ENCODE peak calls at places on chromosomes 3 and 15, in six cellular contexts. W is pancreas, E is upper lobe of right lung, P is thoracic aorta, D is neuronal stem cell, A is adrenal gland. I is an unnamed sample.
A peak's percentile ranks its signal among the peaks of the same experiment; 100 is the strongest.

GRCh38 chr3:52126500-52126899 is 27.7 kb downstream of the POC1A start:
- DNase-seq in W (no peak), P (no peak), D (no peak), E (no peak), A (no peak), I (no peak)

GRCh38 chr3:36649078-36649477 is 115.3 kb downstream of the DCLK3 start:
- DNase-seq in D (no peak), P (no peak), W (no peak), E (no peak), A (no peak), I (no peak)

GRCh38 chr3:42182555-42182954 is 83.4 kb downstream of the CCK start:
- DNase-seq in A (no peak), D (no peak), E (no peak), W (no peak), P (no peak), I (no peak)

GRCh38 chr3:115062412-115062956 is 84.6 kb downstream of the ZBTB20 start:
- DNase-seq in E (no peak), D (no peak), P (no peak), W (no peak), A (no peak), I (no peak)

GRCh38 chr3:187264946-187265345 is 26.6 kb downstream of the MASP1 start:
- DNase-seq in D (no peak), A (no peak), P (no peak), W (no peak), E (no peak), I (no peak)

GRCh38 chr3:149968216-149968615 is 2.5 kb downstream of the PFN2 start:
- DNase-seq in W (no peak), A (no peak), P (no peak), D (no peak), E (no peak), I (no peak)

GRCh38 chr3:127440384-127440783 is 150.1 kb downstream of the TPRA1 start:
- DNase-seq in P (no peak), D (no peak), E (peak; percentile 18), A (no peak), W (peak; percentile 6), I (no peak)

GRCh38 chr15:32869814-32870213 is 152.0 kb downstream of the GREM1 start:
- DNase-seq in P (no peak), D (no peak), E (no peak), W (no peak), A (no peak), I (no peak)

GRCh38 chr3:60755094-60755493 is 496.2 kb downstream of the FHIT start:
- DNase-seq in E (no peak), P (no peak), W (no peak), D (no peak), A (no peak), I (no peak)

GRCh38 chr3:138944842-138945645 is 1.9 kb downstream of the FOXL2 start:
- DNase-seq in D (peak; percentile 56), W (peak; percentile 69), A (peak; percentile 22), P (no peak), E (no peak), I (no peak)

GRCh38 chr3:15161113-15161512 is 44.9 kb upstream of the CAPN7 start:
- DNase-seq in D (no peak), A (no peak), W (no peak), P (no peak), E (no peak), I (no peak)

GRCh38 chr3:49723631-49724551 is at the start of gene GMPPB:
- DNase-seq in A (peak; percentile 99), E (peak; percentile 99), P (peak; percentile 86), W (peak; percentile 98), D (peak; percentile 94), I (peak; percentile 99)

GRCh38 chr15:56099311-56099710 is 105.9 kb upstream of the NEDD4 start:
- DNase-seq in E (no peak), A (peak; percentile 16), D (no peak), W (no peak), P (no peak), I (no peak)

GRCh38 chr15:68578960-68579935 is at the start of gene CORO2B:
- DNase-seq in W (peak; percentile 72), P (no peak), D (no peak), A (peak; percentile 16), E (peak; percentile 68), I (no peak)

GRCh38 chr3:23710555-23710954 is 95.2 kb upstream of the UBE2E1 start:
- DNase-seq in W (no peak), P (no peak), D (no peak), A (peak; percentile 8), E (no peak), I (no peak)

GRCh38 chr3:61687206-61687605 is 125.8 kb downstream of the PTPRG start:
- DNase-seq in D (no peak), E (no peak), A (no peak), P (no peak), W (no peak), I (no peak)

GRCh38 chr3:189082666-189083427 is 88.9 kb upstream of the TPRG1 start:
- DNase-seq in D (no peak), E (no peak), W (no peak), A (no peak), P (no peak), I (no peak)

GRCh38 chr3:134373942-134374790 is at the start of gene AMOTL2:
- DNase-seq in P (no peak), W (peak; percentile 84), D (peak; percentile 96), E (peak; percentile 93), A (peak; percentile 86), I (peak; percentile 91)

GRCh38 chr3:134373278-134373941 is 837 bp downstream of the AMOTL2 start:
- DNase-seq in A (peak; percentile 91), W (peak; percentile 72), P (peak; percentile 79), D (peak; percentile 94), E (peak; percentile 86), I (peak; percentile 88)

GRCh38 chr3:134370611-134371451 is 3.4 kb downstream of the AMOTL2 start:
- DNase-seq in W (no peak), E (peak; percentile 69), A (no peak), P (no peak), D (no peak), I (no peak)

GRCh38 chr3:134371542-134372324 is 2.5 kb downstream of the AMOTL2 start:
- DNase-seq in P (no peak), A (no peak), W (peak; percentile 27), E (peak; percentile 36), D (no peak), I (no peak)

GRCh38 chr3:134372405-134373277 is 1.6 kb downstream of the AMOTL2 start:
- DNase-seq in A (no peak), P (no peak), D (no peak), E (peak; percentile 56), W (no peak), I (no peak)
- H3K4me1 ChIP-seq in A (peaks cover 40% of the 10 kb centered on the region), P (peaks cover 45% of the 10 kb centered on the region), D (peaks cover 19% of the 10 kb centered on the region), E (peaks cover 52% of the 10 kb centered on the region), W (peaks cover 4% of the 10 kb centered on the region), I (peaks cover 67% of the 10 kb centered on the region)

GRCh38 chr15:41797194-41797593 is 22.9 kb downstream of the MAPKBP1 start:
- DNase-seq in A (no peak), D (no peak), P (no peak), E (no peak), W (no peak), I (no peak)
- H3K27ac ChIP-seq in A (no peak overlapping the region), D (no peak overlapping the region), P (peak overlapping the region; percentile 42), E (no peak overlapping the region), W (no peak overlapping the region), I (no peak overlapping the region)

GRCh38 chr3:81726132-81726531 is 35.3 kb downstream of the GBE1 start:
- DNase-seq in E (no peak), D (no peak), P (no peak), A (no peak), W (no peak), I (no peak)

GRCh38 chr3:81718311-81718710 is 43.1 kb downstream of the GBE1 start:
- DNase-seq in D (no peak), W (no peak), P (no peak), E (no peak), A (no peak), I (no peak)

GRCh38 chr3:81728766-81729544 is 32.5 kb downstream of the GBE1 start:
- DNase-seq in P (no peak), W (no peak), A (no peak), E (no peak), D (no peak), I (no peak)

GRCh38 chr3:81726735-81727134 is 34.7 kb downstream of the GBE1 start:
- DNase-seq in A (peak; percentile 13), D (no peak), P (no peak), W (no peak), E (no peak), I (no peak)

DNA sequence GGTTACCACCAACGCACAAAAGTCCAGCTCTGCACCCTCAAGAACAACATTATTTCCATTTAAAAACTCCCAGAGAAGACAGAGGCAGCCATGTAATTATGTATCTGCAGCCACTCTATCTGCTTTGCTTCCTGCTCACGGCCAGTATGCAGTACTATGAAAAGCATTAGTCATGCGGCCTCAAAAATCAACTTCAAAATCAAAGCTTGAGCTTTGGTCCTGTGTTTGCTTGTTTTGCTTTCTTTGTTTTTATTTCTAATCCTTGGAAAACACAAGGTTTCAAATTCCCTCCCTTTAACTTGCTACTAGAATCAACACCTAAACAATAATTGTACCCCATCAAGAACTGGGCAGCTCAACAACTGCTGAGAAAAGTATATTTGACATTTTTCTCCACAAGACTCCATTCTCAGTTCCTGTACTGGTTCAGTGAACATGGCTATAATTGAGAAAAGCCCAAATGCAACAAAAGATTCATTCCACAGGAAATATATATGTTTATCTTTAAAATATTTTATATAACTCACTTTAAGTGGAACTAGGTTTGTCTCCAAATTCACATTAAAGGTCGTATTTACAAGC is 37.6 kb downstream of the GBE1 start:
- DNase-seq in E (no peak), A (peak; percentile 51), D (no peak), P (no peak), W (no peak), I (no peak)
- H3K4me3 ChIP-seq in E (no peak overlapping the region), A (no peak overlapping the region), D (no peak overlapping the region), P (peak overlapping the region; percentile 35), W (no peak overlapping the region), I (no peak overlapping the region)

GRCh38 chr3:107598926-107599754 is 76.4 kb downstream of the BBX start:
- DNase-seq in P (no peak), W (no peak), A (peak; percentile 23), E (no peak), D (no peak), I (peak; percentile 55)
- H3K4me1 ChIP-seq in P (peaks cover 3% of the 10 kb centered on the region), W (peaks cover 4% of the 10 kb centered on the region), A (peaks cover 11% of the 10 kb centered on the region), E (peaks cover 17% of the 10 kb centered on the region), D (peaks cover 8% of the 10 kb centered on the region), I (peaks cover 26% of the 10 kb centered on the region)

GRCh38 chr3:56096941-56097340 is 371.3 kb downstream of the ERC2 start:
- DNase-seq in D (no peak), W (no peak), P (no peak), A (no peak), E (no peak), I (no peak)

GRCh38 chr3:56089739-56090138 is 378.5 kb downstream of the ERC2 start:
- DNase-seq in W (no peak), A (peak; percentile 7), P (no peak), D (no peak), E (no peak), I (no peak)

GRCh38 chr3:56094170-56094569 is 374.1 kb downstream of the ERC2 start:
- DNase-seq in D (no peak), P (no peak), A (no peak), W (no peak), E (no peak), I (no peak)
- H3K27ac ChIP-seq in D (no peak overlapping the region), P (no peak overlapping the region), A (no peak overlapping the region), W (no peak overlapping the region), E (no peak overlapping the region), I (no peak overlapping the region)

DNA sequence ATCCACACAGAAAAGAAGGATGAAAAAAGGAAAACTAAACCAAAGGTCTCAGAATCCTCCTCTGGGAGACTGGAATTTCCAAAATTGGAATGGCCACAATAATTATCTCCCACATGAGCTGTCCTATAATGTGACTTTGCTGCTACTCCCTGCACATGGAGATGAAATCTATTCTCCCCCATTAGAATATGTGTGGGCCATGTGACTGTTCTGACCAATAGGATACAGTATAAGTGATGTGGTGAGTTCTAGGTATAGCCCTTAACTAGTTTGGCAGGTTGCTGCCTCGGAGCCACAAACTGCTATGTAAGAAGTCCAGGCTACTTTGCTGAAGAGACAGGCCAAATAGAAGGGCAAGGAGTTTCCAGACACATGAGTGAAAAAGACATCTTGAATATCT is 5.2 kb downstream of the TRIM59 start:
- DNase-seq in A (no peak), P (no peak), D (no peak), E (no peak), W (no peak), I (no peak)
- H3K4me3 ChIP-seq in A (no peak overlapping the region), P (no peak overlapping the region), D (no peak overlapping the region), E (no peak overlapping the region), W (no peak overlapping the region), I (no peak overlapping the region)

I was measured in lower lobe of right lung.